ENCODE peak calls at places on chromosomes 16 and 17, in ten cellular contexts. W is HCT116, F is upper lobe of right lung, Y is WERI-Rb-1, K is fibroblast of lung, L is suprapubic skin, S is heart right ventricle, O is psoas muscle, Z is heart left ventricle, C is uterus. D is an unnamed sample.

GRCh38 chr16:88686439-88687253 is at the start of gene SNAI3:
- DNase-seq in K (peak; percentile 48), Y (peak; percentile 80), W (peak; percentile 51), S (peak; percentile 75), O (peak; percentile 92), L (no peak), Z (peak; percentile 89), F (peak; percentile 96), C (no peak), D (no peak)

GRCh38 chr16:88561485-88562369 is 8.5 kb upstream of the ZC3H18 start:
- DNase-seq in F (no peak), O (peak; percentile 68), K (peak; percentile 28), Z (peak; percentile 44), S (peak; percentile 36), L (no peak), C (peak; percentile 45), W (peak; percentile 36), Y (peak; percentile 30), D (peak; percentile 44)

GRCh38 chr17:47159315-47159714 is 29.8 kb downstream of the CDC27 start:
- DNase-seq in C (no peak), Z (no peak), W (no peak), Y (no peak), L (no peak), S (no peak), K (no peak), O (no peak), F (no peak), D (no peak)

GRCh38 chr16:81560979-81561657 is 116.5 kb downstream of the CMIP start:
- DNase-seq in Z (peak; percentile 4), F (no peak), K (peak; percentile 55), S (no peak), L (no peak), Y (no peak), O (no peak), C (no peak), W (no peak), D (peak; percentile 67)

GRCh38 chr16:10385725-10386516 is at the start of gene ATF7IP2:
- DNase-seq in W (peak; percentile 87), Z (peak; percentile 95), L (peak; percentile 82), F (peak; percentile 95), Y (no peak), S (peak; percentile 95), K (peak; percentile 95), O (peak; percentile 85), C (peak; percentile 65), D (peak; percentile 93)

GRCh38 chr17:61467416-61468262 is 15.4 kb downstream of the TBX4 start:
- DNase-seq in L (no peak), F (peak; percentile 63), C (no peak), S (peak; percentile 46), Z (no peak), Y (peak; percentile 69), K (peak; percentile 53), W (peak; percentile 59), O (no peak), D (peak; percentile 28)

GRCh38 chr17:46110219-46110618 is 83.0 kb downstream of the KANSL1 start:
- DNase-seq in C (no peak), Z (no peak), K (no peak), L (no peak), Y (no peak), F (no peak), O (no peak), S (no peak), W (no peak), D (no peak)

GRCh38 chr16:80273635-80274538 is 266.9 kb upstream of the DYNLRB2 start:
- DNase-seq in K (peak; percentile 88), O (no peak), S (no peak), W (no peak), L (no peak), C (no peak), Z (no peak), Y (no peak), F (no peak), D (peak; percentile 55)

GRCh38 chr17:13346996-13347762 is 254.6 kb downstream of the HS3ST3A1 start:
- DNase-seq in C (no peak), S (no peak), W (peak; percentile 87), L (no peak), Y (no peak), F (no peak), O (no peak), Z (no peak), K (peak; percentile 99), D (peak; percentile 97)

GRCh38 chr17:1829189-1829578 is 518 bp downstream of the SMYD4 start:
- DNase-seq in K (peak; percentile 11), Y (peak; percentile 34), O (peak; percentile 66), W (no peak), Z (no peak), S (peak; percentile 17), L (no peak), C (peak; percentile 33), F (no peak), D (peak; percentile 9)

GRCh38 chr17:43169561-43170139 is 1.4 kb upstream of the NBR1 start:
- DNase-seq in F (no peak), Z (peak; percentile 40), L (no peak), W (no peak), C (peak; percentile 29), O (peak; percentile 53), Y (peak; percentile 35), S (peak; percentile 27), K (peak; percentile 0), D (no peak)

GRCh38 chr17:52147872-52148271 is 10.6 kb downstream of the CA10 start:
- DNase-seq in W (no peak), O (no peak), F (no peak), Y (no peak), K (peak; percentile 39), Z (no peak), C (no peak), L (no peak), S (no peak), D (no peak)

GRCh38 chr17:59798111-59798510 is 90.7 kb downstream of the VMP1 start:
- DNase-seq in Y (no peak), L (no peak), S (no peak), C (no peak), O (no peak), F (no peak), W (no peak), Z (no peak), K (no peak), D (no peak)

GRCh38 chr16:9225527-9226316 is 134.3 kb downstream of the HAPSTR1 start:
- DNase-seq in F (no peak), Y (peak; percentile 90), Z (no peak), S (no peak), C (no peak), L (no peak), K (no peak), W (peak; percentile 12), O (no peak), D (no peak)

GRCh38 chr17:3980381-3980975 is 16.2 kb upstream of the ATP2A3 start:
- DNase-seq in L (no peak), C (no peak), S (no peak), O (peak; percentile 20), W (no peak), Z (no peak), K (no peak), F (no peak), Y (no peak), D (no peak)

GRCh38 chr17:1470071-1470773 is 14.2 kb upstream of the CRK start:
- DNase-seq in S (no peak), F (no peak), W (no peak), Z (no peak), Y (no peak), O (no peak), L (no peak), C (no peak), K (no peak), D (no peak)

GRCh38 chr17:40153603-40154238 is 13.4 kb downstream of the CASC3 start:
- DNase-seq in Y (no peak), L (no peak), C (no peak), W (no peak), S (no peak), K (no peak), Z (no peak), F (no peak), O (no peak), D (no peak)

GRCh38 chr17:40159456-40159855 is 17.8 kb upstream of the RAPGEFL1 start:
- DNase-seq in Z (no peak), L (no peak), F (peak; percentile 8), Y (no peak), W (no peak), K (no peak), C (no peak), O (no peak), S (no peak), D (no peak)

GRCh38 chr17:40158438-40158837 is 18.1 kb downstream of the CASC3 start:
- DNase-seq in K (no peak), O (no peak), W (no peak), Y (no peak), L (no peak), Z (no peak), C (no peak), S (no peak), F (no peak), D (no peak)

GRCh38 chr17:40157972-40158371 is 17.6 kb downstream of the CASC3 start:
- DNase-seq in C (no peak), Z (no peak), L (no peak), F (no peak), K (no peak), O (no peak), Y (no peak), S (no peak), W (no peak), D (no peak)
- TF ChIP-seq CTCF in C (no peak), Z (no peak), L (no peak), F (no peak), K (no peak), O (no peak), Y (no peak), S (no peak), W (no peak), D (no peak)

GRCh38 chr16:15707332-15707731 is 57.3 kb downstream of the NDE1 start:
- DNase-seq in Z (no peak), W (no peak), F (no peak), Y (no peak), L (no peak), O (no peak), S (no peak), C (no peak), K (no peak), D (no peak)
- H3K36me3 ChIP-seq in Z (no peaks in the 10 kb centered on the region), W (peaks cover 2% of the 10 kb centered on the region), F (peaks cover 17% of the 10 kb centered on the region), Y (no peaks in the 10 kb centered on the region), L (peaks cover 28% of the 10 kb centered on the region), O (no peaks in the 10 kb centered on the region), S (peaks cover 22% of the 10 kb centered on the region), C (no peaks in the 10 kb centered on the region), K (no peaks in the 10 kb centered on the region), D (no peaks in the 10 kb centered on the region)

GRCh38 chr17:79306688-79307323 is 232.2 kb downstream of the ENGASE start:
- DNase-seq in W (no peak), K (no peak), O (peak; percentile 90), F (peak; percentile 74), Y (no peak), Z (peak; percentile 69), L (no peak), C (no peak), S (peak; percentile 45), D (no peak)
- H3K27ac ChIP-seq in W (no peak overlapping the region), K (no peak overlapping the region), O (peak overlapping the region; percentile 86), F (no peak overlapping the region), Y (no peak overlapping the region), Z (peak overlapping the region; percentile 41), L (no peak overlapping the region), C (peak overlapping the region; percentile 52), S (peak overlapping the region; percentile 53), D (no peak overlapping the region)

DNA sequence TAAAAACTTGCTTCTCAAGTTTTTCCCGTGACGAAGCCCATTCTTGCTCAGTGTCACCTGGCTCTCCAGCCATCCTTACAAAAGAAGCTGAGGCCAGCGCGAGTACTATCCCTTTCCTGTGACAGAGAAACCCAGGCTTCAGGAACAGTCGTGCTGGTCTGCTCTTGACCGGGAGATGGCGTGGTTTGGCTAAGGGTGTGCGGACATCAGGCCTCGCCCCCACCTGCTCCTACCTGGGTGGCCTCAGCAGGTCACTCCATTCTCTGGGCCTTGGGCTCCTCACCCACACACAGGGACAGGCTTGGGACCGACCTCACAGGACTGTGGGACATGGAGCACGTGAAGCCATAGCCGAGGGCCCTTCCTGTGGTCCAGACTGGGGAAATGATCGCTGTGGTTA is 75.2 kb upstream of the CIBAR2 start:
- DNase-seq in F (no peak), W (no peak), Y (no peak), O (peak; percentile 23), K (no peak), L (no peak), S (no peak), Z (no peak), C (no peak), D (no peak)
- TF ChIP-seq CTCF in F (no peak), W (no peak), Y (no peak), O (no peak), K (no peak), L (no peak), S (no peak), Z (no peak), C (no peak), D (no peak)